ENCODE peak calls at places on chromosomes 1 and 21, in nine cellular contexts. M is T-helper 17 cell; G is stimulated activated naive CD4-positive, alpha-beta T cell; V is cerebellar cortex; W is mucosa of descending colon; X is astrocyte of the spinal cord; I is stimulated activated CD4-positive, alpha-beta T cell treated with anti-CD3 and anti-CD28 coated beads, Interleukin-15, amount 100 ng/mL, for 24 hours; P is brain pericyte; Z is NCI-H510A. U is an unnamed sample.

GRCh38 chr1:79695133-79695532 is 688.6 kb upstream of the ADGRL4 start:
- DNase-seq in P (no peak), V (no peak), Z (no peak), X (no peak), W (no peak), I (no peak), M (no peak), G (no peak), U (no peak)

GRCh38 chr1:58854576-58854975 is 70.7 kb upstream of the JUN start:
- DNase-seq in V (no peak), P (no peak), X (no peak), Z (no peak), G (no peak), I (no peak), M (no peak), W (no peak), U (no peak)

GRCh38 chr1:198056255-198056654 is 100.5 kb upstream of the NEK7 start:
- DNase-seq in M (no peak), I (peak; percentile 25), P (no peak), X (no peak), V (no peak), Z (no peak), W (no peak), G (no peak), U (no peak)

GRCh38 chr1:7299329-7299799 is 471.7 kb upstream of the VAMP3 start:
- DNase-seq in V (peak; percentile 92), G (no peak), P (peak; percentile 96), Z (no peak), I (no peak), W (peak; percentile 56), X (peak; percentile 99), M (no peak), U (peak; percentile 72)

GRCh38 chr1:70764747-70765146 is 282.9 kb downstream of the PTGER3 start:
- DNase-seq in W (no peak), I (no peak), M (no peak), X (peak; percentile 8), P (no peak), Z (no peak), V (no peak), G (no peak), U (no peak)

GRCh38 chr1:27979151-27979858 is 19.5 kb downstream of the XKR8 start:
- DNase-seq in W (peak; percentile 14), X (peak; percentile 72), G (no peak), Z (no peak), P (no peak), M (no peak), V (peak; percentile 69), I (no peak), U (no peak)

GRCh38 chr21:42614391-42614790 is 39.0 kb upstream of the PDE9A start:
- DNase-seq in P (no peak), G (no peak), V (no peak), Z (no peak), M (peak; percentile 46), X (no peak), W (no peak), I (peak; percentile 69), U (no peak)

GRCh38 chr21:27220416-27220815 is 253.5 kb upstream of the ADAMTS5 start:
- DNase-seq in P (no peak), G (no peak), X (no peak), M (no peak), I (no peak), V (no peak), W (no peak), Z (no peak), U (no peak)

GRCh38 chr1:105442901-105443300 is 1613.6 kb upstream of the PRMT6 start:
- DNase-seq in M (no peak), W (no peak), X (peak; percentile 0), G (no peak), V (no peak), P (no peak), Z (no peak), I (no peak), U (no peak)